ENCODE peak calls at places on chromosomes 2 and 18, in five cellular contexts. B is right cardiac atrium; G is activated effector memory CD4-positive, alpha-beta T cell treated with Interleukin-2 at 50 U/mL for 16 hours; T is T-helper 22 cell; O is MCF 10A. F is an unnamed sample.

GRCh38 chr2:199861116-199861774 is 10.3 kb upstream of the FTCDNL1 start:
- DNase-seq in B (no peak), G (no peak), T (no peak), O (peak; percentile 20), F (peak; percentile 5)

GRCh38 chr2:70233892-70234291 is 14.5 kb downstream of the TIA1 start:
- DNase-seq in B (no peak), G (no peak), T (no peak), O (no peak), F (no peak)

GRCh38 chr2:88669371-88670214 is 21.9 kb upstream of the RPIA start:
- DNase-seq in B (no peak), G (no peak), T (no peak), O (peak; percentile 62), F (peak; percentile 48)

GRCh38 chr18:73645175-73645715 is 502.4 kb downstream of the FBXO15 start:
- DNase-seq in B (no peak), G (no peak), T (no peak), O (peak; percentile 35), F (no peak)

GRCh38 chr2:74841663-74842062 is 7.7 kb downstream of the HK2 start:
- DNase-seq in B (no peak), G (no peak), T (no peak), O (no peak), F (no peak)

GRCh38 chr2:185279999-185280398 is 458.6 kb upstream of the FSIP2 start:
- DNase-seq in B (no peak), G (no peak), T (no peak), O (peak; percentile 30), F (no peak)

GRCh38 chr2:108534577-108535379 is 508 bp downstream of the LIMS1 start:
- DNase-seq in B (peak; percentile 42), G (peak; percentile 13), T (peak; percentile 11), O (peak; percentile 45), F (no peak)

GRCh38 chr18:7617738-7618422 is 50.8 kb downstream of the PTPRM start:
- DNase-seq in B (no peak), G (no peak), T (no peak), O (peak; percentile 65), F (no peak)

GRCh38 chr2:147082850-147083522 is 761.8 kb upstream of the ACVR2A start:
- DNase-seq in B (no peak), G (no peak), T (peak; percentile 5), O (peak; percentile 75), F (peak; percentile 21)

GRCh38 chr2:16039823-16040222 is 99.5 kb downstream of the MYCN start:
- DNase-seq in B (no peak), G (no peak), T (no peak), O (no peak), F (no peak)

GRCh38 chr2:35447816-35448215 is 907.8 kb upstream of the CRIM1 start:
- DNase-seq in B (no peak), G (no peak), T (no peak), O (no peak), F (no peak)

GRCh38 chr2:113225505-113226259 is 51.9 kb downstream of the PSD4 start:
- DNase-seq in B (no peak), G (no peak), T (no peak), O (no peak), F (no peak)

GRCh38 chr2:17095340-17095739 is 422.9 kb downstream of the RAD51AP2 start:
- DNase-seq in B (no peak), G (no peak), T (no peak), O (no peak), F (no peak)

GRCh38 chr2:48315847-48316194 is 214.1 kb upstream of the STON1 start:
- DNase-seq in B (no peak), G (peak; percentile 27), T (peak; percentile 9), O (peak; percentile 47), F (no peak)

GRCh38 chr2:32946314-32947075 is at the start of gene LTBP1:
- DNase-seq in B (peak; percentile 80), G (peak; percentile 27), T (peak; percentile 36), O (peak; percentile 65), F (peak; percentile 70)

GRCh38 chr2:45227347-45227746 is 218.1 kb upstream of the SIX2 start:
- DNase-seq in B (no peak), G (no peak), T (no peak), O (no peak), F (no peak)

GRCh38 chr2:238286551-238286950 is 1.9 kb downstream of the PER2 start:
- DNase-seq in B (peak; percentile 59), G (no peak), T (no peak), O (peak; percentile 87), F (no peak)

GRCh38 chr2:240236217-240237111 is 96.0 kb upstream of the OTOS start:
- DNase-seq in B (peak; percentile 60), G (no peak), T (no peak), O (no peak), F (no peak)

GRCh38 chr2:122481244-122481622 is 725.8 kb downstream of the TSN start:
- DNase-seq in B (no peak), G (no peak), T (no peak), O (no peak), F (no peak)

F was measured in K562.